ENCODE peak calls at places on chromosomes 16 and 17, in four cellular contexts. One of them, this sample, is unnamed.

GRCh38 chr16:2689968-2690830 is 7.9 kb downstream of the KCTD5 start:
- DNase-seq in heart right ventricle: no peak
- DNase-seq in aorta: no peak
- DNase-seq in stomach: no peak
- DNase-seq in this sample: no peak

GRCh38 chr17:951388-952132 is 28.0 kb downstream of the NXN start:
- DNase-seq in heart right ventricle: no peak
- DNase-seq in aorta: peak; percentile 72
- DNase-seq in stomach: no peak
- DNase-seq in this sample: no peak

GRCh38 chr16:77133706-77134105 is 57.3 kb upstream of the MON1B start:
- DNase-seq in heart right ventricle: no peak
- DNase-seq in aorta: no peak
- DNase-seq in stomach: no peak
- DNase-seq in this sample: no peak

GRCh38 chr17:73749906-73750305 is 105.7 kb upstream of the SDK2 start:
- DNase-seq in heart right ventricle: peak; percentile 36
- DNase-seq in aorta: no peak
- DNase-seq in stomach: no peak
- DNase-seq in this sample: no peak

GRCh38 chr16:5058476-5058875 is 7.3 kb downstream of the C16orf89 start:
- DNase-seq in heart right ventricle: no peak
- DNase-seq in aorta: no peak
- DNase-seq in stomach: no peak
- DNase-seq in this sample: no peak

GRCh38 chr17:29155235-29155965 is 24.8 kb downstream of the MYO18A start:
- DNase-seq in heart right ventricle: no peak
- DNase-seq in aorta: peak; percentile 79
- DNase-seq in stomach: peak; percentile 65
- DNase-seq in this sample: peak; percentile 83

GRCh38 chr17:2062571-2063183 is 7.8 kb downstream of the HIC1 start:
- DNase-seq in heart right ventricle: no peak
- DNase-seq in aorta: no peak
- DNase-seq in stomach: no peak
- DNase-seq in this sample: no peak

GRCh38 chr17:14545156-14545906 is 244.4 kb downstream of the HS3ST3B1 start:
- DNase-seq in heart right ventricle: no peak
- DNase-seq in aorta: no peak
- DNase-seq in stomach: no peak
- DNase-seq in this sample: no peak

GRCh38 chr16:85042606-85043005 is 15.0 kb downstream of the KIAA0513 start:
- DNase-seq in heart right ventricle: no peak
- DNase-seq in aorta: no peak
- DNase-seq in stomach: no peak
- DNase-seq in this sample: no peak

GRCh38 chr17:80850817-80851216 is 140.8 kb upstream of the CHMP6 start:
- DNase-seq in heart right ventricle: no peak
- DNase-seq in aorta: no peak
- DNase-seq in stomach: no peak
- DNase-seq in this sample: no peak

DNA sequence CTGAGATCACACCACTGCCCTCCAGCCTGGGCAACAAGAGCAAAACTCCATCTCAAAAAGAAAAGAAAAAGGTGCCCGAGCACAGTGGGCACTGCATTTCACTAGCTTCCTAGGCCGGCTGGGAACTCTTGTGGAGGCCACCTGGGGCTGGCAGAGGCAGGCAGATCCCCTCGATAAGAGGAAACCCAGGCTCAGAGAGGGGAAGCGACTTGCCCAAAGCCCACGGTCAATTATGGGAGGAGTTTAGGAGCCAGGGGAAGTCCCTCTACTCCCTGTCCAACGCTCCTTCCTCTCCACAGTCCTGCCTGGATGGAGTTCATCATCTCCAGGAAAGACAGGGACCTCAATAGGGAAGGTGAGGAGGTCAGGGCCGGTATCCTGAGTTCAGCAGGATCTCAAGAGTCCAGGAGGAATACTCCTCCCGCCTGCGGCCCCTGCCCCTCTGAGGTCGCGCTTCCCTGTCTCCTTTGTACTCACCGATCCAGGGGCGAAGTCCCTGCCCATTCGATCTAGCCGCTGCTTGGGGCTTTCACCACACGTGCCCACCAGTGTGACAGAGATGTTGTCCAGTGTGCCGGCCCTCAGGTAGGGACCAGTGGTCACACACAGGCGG is 841 bp downstream of the ALOXE3 start:
- DNase-seq in heart right ventricle: no peak
- DNase-seq in aorta: no peak
- DNase-seq in stomach: no peak
- DNase-seq in this sample: no peak
- H3K27ac ChIP-seq in heart right ventricle: no peak overlapping the region
- H3K27ac ChIP-seq in aorta: no peak overlapping the region
- H3K27ac ChIP-seq in stomach: no peak overlapping the region
- H3K27ac ChIP-seq in this sample: no peak overlapping the region

GRCh38 chr17:65020284-65020683 is 36.3 kb downstream of the GNA13 start:
- DNase-seq in heart right ventricle: no peak
- DNase-seq in aorta: no peak
- DNase-seq in stomach: no peak
- DNase-seq in this sample: no peak
- H3K27ac ChIP-seq in heart right ventricle: no peak overlapping the region
- H3K27ac ChIP-seq in aorta: no peak overlapping the region
- H3K27ac ChIP-seq in stomach: no peak overlapping the region
- H3K27ac ChIP-seq in this sample: no peak overlapping the region

GRCh38 chr17:77446959-77447634 is 306.3 kb downstream of the SEC14L1 start:
- DNase-seq in heart right ventricle: no peak
- DNase-seq in aorta: no peak
- DNase-seq in stomach: no peak
- DNase-seq in this sample: no peak

GRCh38 chr17:77443743-77444260 is 303.0 kb downstream of the SEC14L1 start:
- DNase-seq in heart right ventricle: no peak
- DNase-seq in aorta: no peak
- DNase-seq in stomach: no peak
- DNase-seq in this sample: no peak

GRCh38 chr17:77445908-77446535 is 305.3 kb downstream of the SEC14L1 start:
- DNase-seq in heart right ventricle: no peak
- DNase-seq in aorta: peak; percentile 73
- DNase-seq in stomach: peak; percentile 77
- DNase-seq in this sample: peak; percentile 79

GRCh38 chr17:77444653-77445029 is 303.9 kb downstream of the SEC14L1 start:
- DNase-seq in heart right ventricle: no peak
- DNase-seq in aorta: no peak
- DNase-seq in stomach: no peak
- DNase-seq in this sample: peak; percentile 41

GRCh38 chr17:77445030-77445907 is 304.5 kb downstream of the SEC14L1 start:
- DNase-seq in heart right ventricle: no peak
- DNase-seq in aorta: peak; percentile 84
- DNase-seq in stomach: peak; percentile 57
- DNase-seq in this sample: peak; percentile 71
- H3K27ac ChIP-seq in heart right ventricle: peak overlapping the region; percentile 61
- H3K27ac ChIP-seq in aorta: no peak overlapping the region
- H3K27ac ChIP-seq in stomach: peak overlapping the region; percentile 70
- H3K27ac ChIP-seq in this sample: peak overlapping the region; percentile 83

DNA sequence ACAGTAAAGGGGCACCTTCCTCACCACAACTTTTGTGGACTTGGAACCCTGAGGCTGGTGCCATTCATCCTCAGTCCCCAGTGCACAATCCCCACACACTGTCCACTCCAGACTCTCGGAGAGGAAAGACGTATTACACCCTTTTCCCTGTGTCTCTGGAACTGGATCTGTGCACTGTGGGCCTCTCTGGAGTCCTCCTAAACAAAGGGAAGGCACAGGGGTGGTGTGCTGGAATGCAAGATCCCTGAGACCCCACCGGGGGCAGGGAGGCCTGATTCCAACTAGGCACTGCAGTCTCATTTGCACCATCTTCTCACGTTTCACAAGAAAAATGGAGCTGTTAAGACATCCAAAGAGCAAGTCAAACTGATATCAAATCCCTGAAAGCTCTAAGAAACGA is 89.8 kb downstream of the USP31 start:
- DNase-seq in heart right ventricle: no peak
- DNase-seq in aorta: no peak
- DNase-seq in stomach: no peak
- DNase-seq in this sample: no peak
- H3K27ac ChIP-seq in heart right ventricle: no peak overlapping the region
- H3K27ac ChIP-seq in aorta: no peak overlapping the region
- H3K27ac ChIP-seq in stomach: no peak overlapping the region
- H3K27ac ChIP-seq in this sample: no peak overlapping the region

GRCh38 chr16:65531475-65531874 is 409.6 kb upstream of the CDH11 start:
- DNase-seq in heart right ventricle: no peak
- DNase-seq in aorta: no peak
- DNase-seq in stomach: no peak
- DNase-seq in this sample: no peak
- H3K27ac ChIP-seq in heart right ventricle: no peak overlapping the region
- H3K27ac ChIP-seq in aorta: no peak overlapping the region
- H3K27ac ChIP-seq in stomach: no peak overlapping the region
- H3K27ac ChIP-seq in this sample: no peak overlapping the region

DNA sequence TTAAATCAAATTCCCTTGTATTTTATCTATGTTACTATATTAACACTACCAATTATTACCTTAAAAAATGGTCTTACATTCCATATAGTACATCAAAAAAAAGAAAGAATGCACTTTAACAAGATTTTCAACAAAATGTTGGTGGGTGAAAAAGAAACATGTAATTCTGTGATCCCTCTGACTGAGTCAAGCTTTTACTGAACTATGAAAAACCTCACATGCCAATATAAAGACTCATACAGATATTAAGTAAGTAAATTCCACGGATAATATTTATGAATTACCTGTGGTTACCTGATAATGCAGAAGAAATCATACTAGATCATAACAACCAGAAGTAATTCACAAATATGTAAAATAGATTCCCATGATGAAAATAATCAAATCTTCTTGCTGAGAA is 12.4 kb downstream of the COIL start:
- DNase-seq in heart right ventricle: no peak
- DNase-seq in aorta: no peak
- DNase-seq in stomach: no peak
- DNase-seq in this sample: no peak
- H3K27ac ChIP-seq in heart right ventricle: no peak overlapping the region
- H3K27ac ChIP-seq in aorta: no peak overlapping the region
- H3K27ac ChIP-seq in stomach: no peak overlapping the region
- H3K27ac ChIP-seq in this sample: no peak overlapping the region

GRCh38 chr16:48564544-48565444 is 45.2 kb downstream of the N4BP1 start:
- DNase-seq in heart right ventricle: no peak
- DNase-seq in aorta: no peak
- DNase-seq in stomach: no peak
- DNase-seq in this sample: no peak

GRCh38 chr16:48560692-48561091 is 49.3 kb downstream of the N4BP1 start:
- DNase-seq in heart right ventricle: no peak
- DNase-seq in aorta: no peak
- DNase-seq in stomach: no peak
- DNase-seq in this sample: no peak

GRCh38 chr16:48562475-48562874 is 47.5 kb downstream of the N4BP1 start:
- DNase-seq in heart right ventricle: no peak
- DNase-seq in aorta: no peak
- DNase-seq in stomach: no peak
- DNase-seq in this sample: no peak

GRCh38 chr16:48561960-48562393 is 48.0 kb downstream of the N4BP1 start:
- DNase-seq in heart right ventricle: no peak
- DNase-seq in aorta: no peak
- DNase-seq in stomach: no peak
- DNase-seq in this sample: no peak

GRCh38 chr16:48565752-48566151 is 44.2 kb downstream of the N4BP1 start:
- DNase-seq in heart right ventricle: no peak
- DNase-seq in aorta: no peak
- DNase-seq in stomach: no peak
- DNase-seq in this sample: no peak
- H3K27ac ChIP-seq in heart right ventricle: no peak overlapping the region
- H3K27ac ChIP-seq in aorta: no peak overlapping the region
- H3K27ac ChIP-seq in stomach: no peak overlapping the region
- H3K27ac ChIP-seq in this sample: no peak overlapping the region

GRCh38 chr16:89506791-89507191 is 1.4 kb upstream of the SPG7 start:
- DNase-seq in heart right ventricle: no peak
- DNase-seq in aorta: no peak
- DNase-seq in stomach: no peak
- DNase-seq in this sample: no peak
- H3K27ac ChIP-seq in heart right ventricle: peak overlapping the region; percentile 94
- H3K27ac ChIP-seq in aorta: no peak overlapping the region
- H3K27ac ChIP-seq in stomach: peak overlapping the region; percentile 93
- H3K27ac ChIP-seq in this sample: peak overlapping the region; percentile 52

GRCh38 chr17:70185280-70185679 is 15.9 kb downstream of the KCNJ2 start:
- DNase-seq in heart right ventricle: no peak
- DNase-seq in aorta: no peak
- DNase-seq in stomach: no peak
- DNase-seq in this sample: no peak
- H3K27ac ChIP-seq in heart right ventricle: no peak overlapping the region
- H3K27ac ChIP-seq in aorta: no peak overlapping the region
- H3K27ac ChIP-seq in stomach: no peak overlapping the region
- H3K27ac ChIP-seq in this sample: no peak overlapping the region